ENCODE peak calls at places on chromosomes 16 and 17, in five cellular contexts. One of them, this sample, is unnamed.

GRCh38 chr17:17714879-17715278 is 33.6 kb downstream of the RAI1 start:
- DNase-seq in RKO: no peak
- DNase-seq in mammary epithelial cell: no peak
- DNase-seq in NCI-H774: no peak
- DNase-seq in aorta: no peak
- DNase-seq in this sample: no peak

GRCh38 chr17:68195667-68196393 is 52.0 kb upstream of the AMZ2 start:
- DNase-seq in RKO: no peak
- DNase-seq in NCI-H774: no peak
- DNase-seq in mammary epithelial cell: no peak
- DNase-seq in aorta: no peak
- DNase-seq in this sample: no peak

GRCh38 chr17:57939797-57940196 is 15.4 kb downstream of the CUEDC1 start:
- DNase-seq in mammary epithelial cell: no peak
- DNase-seq in RKO: no peak
- DNase-seq in NCI-H774: peak
- DNase-seq in aorta: peak
- DNase-seq in this sample: peak

GRCh38 chr17:40319651-40320550 is 10.9 kb downstream of the RARA start:
- DNase-seq in mammary epithelial cell: no peak
- DNase-seq in aorta: peak
- DNase-seq in NCI-H774: no peak
- DNase-seq in RKO: no peak
- DNase-seq in this sample: peak

GRCh38 chr16:56789360-56789759 is 59.4 kb downstream of the NUP93 start:
- DNase-seq in RKO: peak
- DNase-seq in NCI-H774: peak
- DNase-seq in aorta: no peak
- DNase-seq in mammary epithelial cell: peak
- DNase-seq in this sample: peak

GRCh38 chr17:13953871-13954270 is 115.4 kb upstream of the COX10 start:
- DNase-seq in mammary epithelial cell: no peak
- DNase-seq in aorta: no peak
- DNase-seq in RKO: no peak
- DNase-seq in NCI-H774: no peak
- DNase-seq in this sample: no peak

GRCh38 chr17:14198013-14198412 is 38.6 kb downstream of the CDRT15 start:
- DNase-seq in aorta: no peak
- DNase-seq in NCI-H774: peak
- DNase-seq in RKO: no peak
- DNase-seq in mammary epithelial cell: no peak
- DNase-seq in this sample: peak

GRCh38 chr17:73369126-73369525 is 57.3 kb upstream of the CDC42EP4 start:
- DNase-seq in mammary epithelial cell: no peak
- DNase-seq in RKO: no peak
- DNase-seq in NCI-H774: no peak
- DNase-seq in aorta: no peak
- DNase-seq in this sample: no peak

GRCh38 chr16:19393226-19394074 is 24.2 kb upstream of the TMC5 start:
- DNase-seq in mammary epithelial cell: peak
- DNase-seq in RKO: peak
- DNase-seq in NCI-H774: no peak
- DNase-seq in aorta: no peak
- DNase-seq in this sample: no peak

GRCh38 chr16:19704321-19705130 is 13.5 kb downstream of the KNOP1 start:
- DNase-seq in aorta: no peak
- DNase-seq in NCI-H774: no peak
- DNase-seq in RKO: no peak
- DNase-seq in mammary epithelial cell: peak
- DNase-seq in this sample: no peak

GRCh38 chr17:45222273-45222993 is 748 bp downstream of the FMNL1 start:
- DNase-seq in NCI-H774: no peak
- DNase-seq in mammary epithelial cell: no peak
- DNase-seq in aorta: no peak
- DNase-seq in RKO: no peak
- DNase-seq in this sample: no peak

GRCh38 chr17:43755389-43755875 is 3.2 kb downstream of the SOST start:
- DNase-seq in RKO: no peak
- DNase-seq in NCI-H774: no peak
- DNase-seq in aorta: no peak
- DNase-seq in mammary epithelial cell: no peak
- DNase-seq in this sample: no peak

GRCh38 chr17:65163990-65164495 is 26.9 kb downstream of the RGS9 start:
- DNase-seq in RKO: peak
- DNase-seq in aorta: no peak
- DNase-seq in mammary epithelial cell: peak
- DNase-seq in NCI-H774: no peak
- DNase-seq in this sample: no peak

GRCh38 chr16:1245452-1246005 is 5.0 kb downstream of the TPSAB1 start:
- DNase-seq in RKO: no peak
- DNase-seq in aorta: no peak
- DNase-seq in mammary epithelial cell: no peak
- DNase-seq in NCI-H774: no peak
- DNase-seq in this sample: no peak

GRCh38 chr16:49431591-49432290 is 58.1 kb downstream of the C16orf78 start:
- DNase-seq in RKO: no peak
- DNase-seq in mammary epithelial cell: no peak
- DNase-seq in aorta: no peak
- DNase-seq in NCI-H774: no peak
- DNase-seq in this sample: no peak

GRCh38 chr17:50845260-50846147 is 10.1 kb downstream of the WFIKKN2 start:
- DNase-seq in mammary epithelial cell: peak
- DNase-seq in NCI-H774: no peak
- DNase-seq in aorta: no peak
- DNase-seq in RKO: no peak
- DNase-seq in this sample: peak

GRCh38 chr17:39461911-39462641 is 790 bp downstream of the CDK12 start:
- DNase-seq in aorta: no peak
- DNase-seq in RKO: peak
- DNase-seq in NCI-H774: peak
- DNase-seq in mammary epithelial cell: peak
- DNase-seq in this sample: peak

GRCh38 chr17:28055546-28056275 is 13.2 kb downstream of the NLK start:
- DNase-seq in mammary epithelial cell: no peak
- DNase-seq in aorta: no peak
- DNase-seq in NCI-H774: no peak
- DNase-seq in RKO: no peak
- DNase-seq in this sample: no peak

GRCh38 chr16:89693289-89693731 is 6.8 kb downstream of the CDK10 start:
- DNase-seq in RKO: no peak
- DNase-seq in mammary epithelial cell: no peak
- DNase-seq in NCI-H774: no peak
- DNase-seq in aorta: no peak
- DNase-seq in this sample: no peak

GRCh38 chr16:48546774-48547173 is 63.2 kb downstream of the N4BP1 start:
- DNase-seq in NCI-H774: peak
- DNase-seq in RKO: no peak
- DNase-seq in mammary epithelial cell: no peak
- DNase-seq in aorta: no peak
- DNase-seq in this sample: no peak

GRCh38 chr17:4808378-4808767 is 1.4 kb downstream of the PLD2 start:
- DNase-seq in aorta: peak
- DNase-seq in RKO: no peak
- DNase-seq in NCI-H774: no peak
- DNase-seq in mammary epithelial cell: no peak
- DNase-seq in this sample: peak

GRCh38 chr16:637081-638018 is 1.2 kb upstream of the METTL26 start:
- DNase-seq in aorta: peak
- DNase-seq in RKO: no peak
- DNase-seq in mammary epithelial cell: peak
- DNase-seq in NCI-H774: no peak
- DNase-seq in this sample: peak

GRCh38 chr17:47205419-47205963 is 3.7 kb upstream of the MYL4 start:
- DNase-seq in mammary epithelial cell: peak
- DNase-seq in RKO: no peak
- DNase-seq in aorta: peak
- DNase-seq in NCI-H774: peak
- DNase-seq in this sample: peak

GRCh38 chr16:6106061-6106460 is 1008.5 kb upstream of the EEF2KMT start:
- DNase-seq in aorta: no peak
- DNase-seq in NCI-H774: no peak
- DNase-seq in RKO: no peak
- DNase-seq in mammary epithelial cell: no peak
- DNase-seq in this sample: no peak

GRCh38 chr17:64091116-64091515 is 38.8 kb downstream of the ERN1 start:
- DNase-seq in aorta: no peak
- DNase-seq in NCI-H774: no peak
- DNase-seq in mammary epithelial cell: peak
- DNase-seq in RKO: peak
- DNase-seq in this sample: no peak

GRCh38 chr16:3645108-3645503 is 9.4 kb upstream of the DNASE1 start:
- DNase-seq in NCI-H774: no peak
- DNase-seq in RKO: no peak
- DNase-seq in mammary epithelial cell: no peak
- DNase-seq in aorta: no peak
- DNase-seq in this sample: no peak

GRCh38 chr17:81422776-81423697 is 27.8 kb downstream of the BAHCC1 start:
- DNase-seq in aorta: peak
- DNase-seq in mammary epithelial cell: peak
- DNase-seq in NCI-H774: no peak
- DNase-seq in RKO: peak
- DNase-seq in this sample: peak

GRCh38 chr17:10061131-10061581 is 137.2 kb downstream of the GAS7 start:
- DNase-seq in mammary epithelial cell: no peak
- DNase-seq in RKO: no peak
- DNase-seq in NCI-H774: no peak
- DNase-seq in aorta: peak
- DNase-seq in this sample: no peak

GRCh38 chr17:42076797-42077559 is 21.3 kb downstream of the ZNF385C start:
- DNase-seq in mammary epithelial cell: no peak
- DNase-seq in aorta: no peak
- DNase-seq in RKO: no peak
- DNase-seq in NCI-H774: no peak
- DNase-seq in this sample: no peak

GRCh38 chr17:7478276-7479138 is 924 bp downstream of the ZBTB4 start:
- DNase-seq in RKO: peak
- DNase-seq in NCI-H774: no peak
- DNase-seq in aorta: peak
- DNase-seq in mammary epithelial cell: no peak
- DNase-seq in this sample: peak

GRCh38 chr16:71626858-71627213 is 852 bp downstream of the MARVELD3 start:
- DNase-seq in mammary epithelial cell: peak
- DNase-seq in NCI-H774: no peak
- DNase-seq in aorta: no peak
- DNase-seq in RKO: no peak
- DNase-seq in this sample: no peak